ENCODE peak calls at places on chromosomes 16 and 17, in seven cellular contexts. One of them, this sample, is unnamed.
A peak's percentile ranks its signal among the peaks of the same experiment; 100 is the strongest.

GRCh38 chr16:84455031-84455430 is 49.4 kb downstream of the MEAK7 start:
- DNase-seq in GM12892: no peak
- DNase-seq in esophagus muscularis mucosa: no peak
- DNase-seq in GM12891: no peak
- DNase-seq in GM23338: no peak
- DNase-seq in prostate gland: no peak
- DNase-seq in GM12878: no peak
- DNase-seq in this sample: no peak

GRCh38 chr17:7060165-7060890 is 16.4 kb upstream of the SLC16A11 start:
- DNase-seq in GM12892: no peak
- DNase-seq in GM23338: no peak
- DNase-seq in GM12878: no peak
- DNase-seq in esophagus muscularis mucosa: no peak
- DNase-seq in prostate gland: no peak
- DNase-seq in GM12891: no peak
- DNase-seq in this sample: peak; percentile 96

GRCh38 chr16:71610936-71611871 is 14.8 kb upstream of the MARVELD3 start:
- DNase-seq in GM12878: peak; percentile 25
- DNase-seq in esophagus muscularis mucosa: no peak
- DNase-seq in GM12892: peak; percentile 68
- DNase-seq in prostate gland: peak; percentile 52
- DNase-seq in GM12891: peak; percentile 66
- DNase-seq in GM23338: peak; percentile 94
- DNase-seq in this sample: peak; percentile 59

GRCh38 chr17:76276461-76277299 is 11.5 kb downstream of the UBALD2 start:
- DNase-seq in esophagus muscularis mucosa: no peak
- DNase-seq in GM12891: no peak
- DNase-seq in GM12878: no peak
- DNase-seq in prostate gland: no peak
- DNase-seq in GM23338: no peak
- DNase-seq in GM12892: no peak
- DNase-seq in this sample: no peak

GRCh38 chr17:58529275-58529674 is 14.8 kb upstream of the MTMR4 start:
- DNase-seq in GM12891: no peak
- DNase-seq in GM23338: no peak
- DNase-seq in esophagus muscularis mucosa: no peak
- DNase-seq in GM12892: no peak
- DNase-seq in prostate gland: no peak
- DNase-seq in GM12878: no peak
- DNase-seq in this sample: no peak

GRCh38 chr16:56671706-56672105 is 2.1 kb downstream of the MT1H start:
- DNase-seq in GM12878: no peak
- DNase-seq in GM12891: no peak
- DNase-seq in GM23338: no peak
- DNase-seq in GM12892: no peak
- DNase-seq in prostate gland: no peak
- DNase-seq in esophagus muscularis mucosa: no peak
- DNase-seq in this sample: no peak

GRCh38 chr17:69936996-69937395 is 138.0 kb upstream of the KCNJ16 start:
- DNase-seq in GM12878: no peak
- DNase-seq in prostate gland: no peak
- DNase-seq in esophagus muscularis mucosa: no peak
- DNase-seq in GM12892: no peak
- DNase-seq in GM23338: no peak
- DNase-seq in GM12891: no peak
- DNase-seq in this sample: no peak

GRCh38 chr17:13510062-13510461 is 91.7 kb downstream of the HS3ST3A1 start:
- DNase-seq in GM12891: no peak
- DNase-seq in esophagus muscularis mucosa: no peak
- DNase-seq in GM12892: no peak
- DNase-seq in GM23338: peak; percentile 41
- DNase-seq in prostate gland: no peak
- DNase-seq in GM12878: no peak
- DNase-seq in this sample: no peak

GRCh38 chr16:51766739-51767138 is 615.7 kb upstream of the SALL1 start:
- DNase-seq in GM12891: no peak
- DNase-seq in prostate gland: no peak
- DNase-seq in GM23338: no peak
- DNase-seq in esophagus muscularis mucosa: peak; percentile 31
- DNase-seq in GM12878: no peak
- DNase-seq in GM12892: no peak
- DNase-seq in this sample: no peak

GRCh38 chr17:80109713-80110446 is 8.5 kb downstream of the GAA start:
- DNase-seq in GM23338: no peak
- DNase-seq in GM12892: no peak
- DNase-seq in esophagus muscularis mucosa: no peak
- DNase-seq in prostate gland: peak; percentile 42
- DNase-seq in GM12891: no peak
- DNase-seq in GM12878: no peak
- DNase-seq in this sample: no peak

GRCh38 chr17:64736804-64737492 is 74.8 kb upstream of the SMURF2 start:
- DNase-seq in GM12878: no peak
- DNase-seq in GM12891: no peak
- DNase-seq in esophagus muscularis mucosa: no peak
- DNase-seq in GM23338: peak; percentile 56
- DNase-seq in GM12892: no peak
- DNase-seq in prostate gland: peak; percentile 7
- DNase-seq in this sample: peak; percentile 61

GRCh38 chr17:44941712-44942331 is 5.8 kb downstream of the KIF18B start:
- DNase-seq in GM12891: no peak
- DNase-seq in esophagus muscularis mucosa: no peak
- DNase-seq in GM12892: no peak
- DNase-seq in GM12878: no peak
- DNase-seq in GM23338: no peak
- DNase-seq in prostate gland: no peak
- DNase-seq in this sample: no peak

GRCh38 chr17:65841116-65841515 is 279.7 kb upstream of the AXIN2 start:
- DNase-seq in GM12892: no peak
- DNase-seq in GM12891: no peak
- DNase-seq in prostate gland: no peak
- DNase-seq in GM12878: no peak
- DNase-seq in esophagus muscularis mucosa: no peak
- DNase-seq in GM23338: no peak
- DNase-seq in this sample: no peak

GRCh38 chr16:19238386-19238785 is 47.1 kb upstream of the CLEC19A start:
- DNase-seq in GM12878: no peak
- DNase-seq in GM23338: no peak
- DNase-seq in GM12891: no peak
- DNase-seq in prostate gland: no peak
- DNase-seq in esophagus muscularis mucosa: no peak
- DNase-seq in GM12892: no peak
- DNase-seq in this sample: no peak

DNA sequence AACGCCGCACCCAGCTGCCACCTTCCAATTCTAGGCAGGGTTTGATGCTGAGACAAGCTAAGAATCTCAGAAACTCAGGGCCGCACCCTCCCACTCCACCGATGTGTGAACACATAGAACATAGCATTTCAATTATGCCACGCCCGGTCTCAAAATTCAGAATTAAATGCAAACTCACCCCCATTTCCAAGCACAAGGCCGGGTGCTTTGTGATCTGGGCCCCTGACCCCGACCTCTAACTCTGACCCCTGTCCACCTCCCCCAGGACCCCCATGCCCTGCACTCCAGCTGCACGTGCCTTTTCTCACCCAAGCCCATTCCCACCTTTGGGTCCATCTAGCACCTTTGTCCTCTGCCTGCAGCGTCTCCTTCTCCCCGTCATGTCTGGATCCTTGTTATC is 178.3 kb downstream of the C16orf95 start:
- DNase-seq in prostate gland: no peak
- DNase-seq in GM12892: no peak
- DNase-seq in GM23338: no peak
- DNase-seq in GM12878: no peak
- DNase-seq in GM12891: no peak
- DNase-seq in esophagus muscularis mucosa: no peak
- DNase-seq in this sample: no peak
- TF ChIP-seq POLR2AphosphoS5 in prostate gland: no peak
- TF ChIP-seq POLR2AphosphoS5 in GM12892: no peak
- TF ChIP-seq POLR2AphosphoS5 in GM23338: no peak
- TF ChIP-seq POLR2AphosphoS5 in GM12878: no peak
- TF ChIP-seq POLR2AphosphoS5 in GM12891: no peak
- TF ChIP-seq POLR2AphosphoS5 in esophagus muscularis mucosa: no peak
- TF ChIP-seq POLR2AphosphoS5 in this sample: no peak

GRCh38 chr16:76345093-76345735 is 68.0 kb downstream of the CNTNAP4 start:
- DNase-seq in GM12878: no peak
- DNase-seq in esophagus muscularis mucosa: no peak
- DNase-seq in GM23338: no peak
- DNase-seq in prostate gland: no peak
- DNase-seq in GM12892: no peak
- DNase-seq in GM12891: no peak
- DNase-seq in this sample: no peak
- TF ChIP-seq POLR2AphosphoS5 in GM12878: no peak
- TF ChIP-seq POLR2AphosphoS5 in esophagus muscularis mucosa: no peak
- TF ChIP-seq POLR2AphosphoS5 in GM23338: no peak
- TF ChIP-seq POLR2AphosphoS5 in prostate gland: no peak
- TF ChIP-seq POLR2AphosphoS5 in GM12892: no peak
- TF ChIP-seq POLR2AphosphoS5 in GM12891: no peak
- TF ChIP-seq POLR2AphosphoS5 in this sample: no peak

GRCh38 chr16:85956426-85956825 is 57.5 kb downstream of the IRF8 start:
- DNase-seq in prostate gland: no peak
- DNase-seq in esophagus muscularis mucosa: no peak
- DNase-seq in GM12891: no peak
- DNase-seq in GM23338: no peak
- DNase-seq in GM12878: no peak
- DNase-seq in GM12892: no peak
- DNase-seq in this sample: no peak
- TF ChIP-seq POLR2AphosphoS5 in prostate gland: no peak
- TF ChIP-seq POLR2AphosphoS5 in esophagus muscularis mucosa: no peak
- TF ChIP-seq POLR2AphosphoS5 in GM12891: no peak
- TF ChIP-seq POLR2AphosphoS5 in GM23338: no peak
- TF ChIP-seq POLR2AphosphoS5 in GM12878: no peak
- TF ChIP-seq POLR2AphosphoS5 in GM12892: no peak
- TF ChIP-seq POLR2AphosphoS5 in this sample: no peak

DNA sequence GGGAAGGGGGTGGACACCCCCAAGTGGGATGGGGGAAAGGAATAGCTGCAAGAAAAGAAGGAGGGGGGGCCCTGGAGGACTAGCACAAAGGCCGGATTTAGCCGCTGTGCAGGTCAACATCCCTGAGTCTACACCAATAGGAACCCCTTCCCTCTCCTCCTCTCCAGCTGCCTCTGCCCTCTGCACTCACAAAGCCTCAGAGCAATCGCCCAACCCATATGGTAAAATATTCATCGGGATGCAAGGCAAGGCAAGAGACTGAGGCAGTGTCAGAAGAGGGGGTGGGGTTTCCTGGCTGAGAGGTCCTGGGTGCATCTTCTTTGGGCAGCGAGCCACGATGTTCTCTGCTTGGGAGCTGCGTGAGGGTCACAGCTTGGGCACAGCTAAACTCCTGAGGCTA is 115.5 kb upstream of the NLRP1 start:
- DNase-seq in GM23338: peak; percentile 57
- DNase-seq in GM12878: no peak
- DNase-seq in GM12891: no peak
- DNase-seq in prostate gland: no peak
- DNase-seq in esophagus muscularis mucosa: no peak
- DNase-seq in GM12892: no peak
- DNase-seq in this sample: no peak
- TF ChIP-seq POLR2AphosphoS5 in GM23338: no peak
- TF ChIP-seq POLR2AphosphoS5 in GM12878: no peak
- TF ChIP-seq POLR2AphosphoS5 in GM12891: no peak
- TF ChIP-seq POLR2AphosphoS5 in prostate gland: no peak
- TF ChIP-seq POLR2AphosphoS5 in esophagus muscularis mucosa: no peak
- TF ChIP-seq POLR2AphosphoS5 in GM12892: no peak
- TF ChIP-seq POLR2AphosphoS5 in this sample: no peak